ENCODE peak calls at places on chromosomes 2 and 18, in four cellular contexts. E is mammary epithelial cell, D is WERI-Rb-1, I is IMR-90. T is an unnamed sample.

GRCh38 chr18:62339106-62339988 is 14.2 kb downstream of the TNFRSF11A start:
- DNase-seq in I (peak), D (no peak), E (peak), T (no peak)

GRCh38 chr2:163665817-163666216 is 70.0 kb downstream of the FIGN start:
- DNase-seq in I (peak), D (no peak), E (no peak), T (no peak)

GRCh38 chr2:159119652-159120257 is 151.3 kb downstream of the TANC1 start:
- DNase-seq in I (peak), D (no peak), E (no peak), T (no peak)

GRCh38 chr18:77671456-77672167 is 422.0 kb downstream of the GALR1 start:
- DNase-seq in I (no peak), D (no peak), E (no peak), T (no peak)

GRCh38 chr2:106293379-106293778 is 99.3 kb upstream of the UXS1 start:
- DNase-seq in E (no peak), I (no peak), D (no peak), T (no peak)

GRCh38 chr2:67752964-67753363 is 309.8 kb downstream of the C1D start:
- DNase-seq in E (peak), D (no peak), I (peak), T (no peak)

GRCh38 chr2:97747716-97748115 is 34.3 kb downstream of the ZAP70 start:
- DNase-seq in E (no peak), D (no peak), I (no peak), T (no peak)

GRCh38 chr2:149427371-149427770 is 97.0 kb downstream of the LYPD6 start:
- DNase-seq in D (no peak), I (no peak), E (no peak), T (no peak)

GRCh38 chr2:9779572-9780264 is 63.6 kb upstream of the TAF1B start:
- DNase-seq in D (no peak), E (no peak), I (no peak), T (no peak)

GRCh38 chr2:146806295-146807005 is 1038.4 kb upstream of the ACVR2A start:
- DNase-seq in I (peak), E (peak), D (no peak), T (no peak)

GRCh38 chr18:31679806-31680793 is 4.3 kb downstream of the B4GALT6 start:
- DNase-seq in E (peak), I (no peak), D (no peak), T (no peak)

GRCh38 chr18:77736817-77737216 is 487.2 kb downstream of the GALR1 start:
- DNase-seq in I (no peak), E (no peak), D (no peak), T (no peak)

DNA sequence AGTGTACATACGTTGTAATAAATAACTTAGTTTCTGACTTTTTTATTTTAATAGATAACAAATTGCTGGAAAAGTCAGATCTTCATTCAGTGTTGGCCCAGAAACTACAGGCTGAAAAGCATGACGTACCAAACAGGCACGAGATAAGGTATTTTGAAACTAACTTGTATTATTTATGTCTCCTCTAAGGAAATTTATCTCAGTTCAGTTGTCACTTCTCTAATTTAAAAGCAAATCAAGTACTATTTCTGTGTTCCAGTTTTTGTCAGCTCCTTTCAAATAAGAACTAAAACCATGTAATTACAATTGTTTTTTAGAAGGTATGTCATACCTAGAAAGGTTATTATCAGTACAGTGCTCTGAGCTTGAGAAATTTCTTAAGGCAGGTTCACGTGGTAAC is 4.6 kb downstream of the ATG16L1 start:
- DNase-seq in I (no peak), E (no peak), D (no peak), T (no peak)
- TF ChIP-seq CTCF in I (no peak), E (no peak), D (no peak), T (no peak)

DNA sequence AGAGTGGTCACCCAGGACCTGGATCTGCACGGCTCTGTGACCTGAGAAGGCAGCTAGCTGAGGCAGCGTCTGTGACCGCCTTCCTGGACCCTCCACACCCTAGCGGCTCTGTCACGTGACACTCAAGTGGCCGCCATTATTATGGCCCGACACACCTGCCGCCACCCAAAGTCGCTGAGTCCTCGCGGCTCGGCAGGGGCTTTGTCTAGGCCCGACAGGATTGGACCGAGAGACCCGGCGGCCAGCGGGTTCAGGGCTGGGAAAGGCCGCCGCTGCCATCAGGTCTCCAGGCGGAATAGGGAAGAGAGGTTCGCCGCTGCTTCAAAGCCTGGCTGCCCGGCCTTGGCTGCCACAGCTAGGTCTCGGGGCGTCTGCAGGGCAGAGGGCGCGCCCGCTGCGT is 1162.5 kb upstream of the LRRTM1 start:
- DNase-seq in D (no peak), E (no peak), I (no peak), T (peak)
- H3K27ac ChIP-seq in D (no peak), E (no peak), I (no peak), T (no peak)

GRCh38 chr2:200310545-200310971 is 4.1 kb downstream of the SPATS2L start:
- DNase-seq in E (no peak), I (peak), D (no peak), T (no peak)
- H3K4me3 ChIP-seq in E (no peak), I (no peak), D (no peak), T (no peak)

DNA sequence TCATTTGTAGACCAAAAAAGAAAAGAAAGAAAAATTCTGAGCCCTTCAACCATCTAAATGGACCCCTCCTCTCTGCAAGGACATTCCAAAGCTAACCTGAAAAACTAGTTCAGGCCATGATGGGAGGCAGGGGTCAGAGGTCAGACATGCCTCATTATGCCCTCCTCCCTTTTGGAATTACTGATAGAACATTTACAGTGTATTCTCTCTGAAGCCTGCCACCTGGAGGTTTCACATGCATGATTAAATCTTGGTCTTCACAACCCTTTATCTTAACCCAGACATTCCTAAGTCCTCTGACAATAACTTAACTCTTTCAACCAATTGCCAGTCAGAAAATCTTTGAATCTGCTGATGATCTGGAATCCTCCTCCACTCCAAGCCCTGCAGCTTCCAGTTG is 86.0 kb downstream of the SPP2 start:
- DNase-seq in E (peak), D (no peak), I (no peak), T (no peak)
- TF ChIP-seq CTCF in E (peak), D (no peak), I (no peak), T (no peak)

DNA sequence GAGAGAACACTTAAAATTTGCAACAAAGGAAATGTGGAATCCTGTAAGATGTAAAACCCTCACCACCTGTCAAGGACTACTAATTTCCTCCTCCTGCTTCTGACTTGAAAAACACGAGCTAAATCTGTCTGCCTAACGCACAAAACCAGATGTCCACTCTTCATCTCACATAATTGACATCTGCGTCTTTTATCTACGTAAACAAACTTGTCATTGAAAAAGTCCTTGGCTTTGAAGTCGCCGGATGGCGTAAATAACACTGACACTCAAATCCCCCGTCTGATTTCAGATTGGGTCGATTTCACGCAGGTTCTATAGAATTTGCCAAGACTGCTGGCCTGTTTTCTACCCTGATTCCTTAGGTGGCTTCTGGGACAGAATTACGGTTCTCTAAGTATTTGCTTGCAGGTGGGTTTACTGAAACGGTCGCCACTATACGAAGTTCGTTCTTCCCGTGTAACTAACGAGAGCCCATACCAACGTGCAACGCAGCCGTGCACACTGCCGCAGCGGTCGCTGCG is 529 bp upstream of the MOB4 start:
- DNase-seq in D (peak), I (peak), E (no peak), T (no peak)
- H3K27ac ChIP-seq in D (peak), I (peak), E (peak), T (peak)

T was measured in upper lobe of right lung.